ENCODE peak calls at places on chromosomes 13 and 19, in ten cellular contexts. One of them, this sample, is unnamed.

GRCh38 chr13:47480121-47480520 is 521.0 kb downstream of the SUCLA2 start:
- DNase-seq in stimulated activated CD8-positive, alpha-beta memory T cell treated with anti-CD3 and anti-CD28 coated beads, Interleukin-4, amount 100 ng/mL, for 4 hours: no peak
- DNase-seq in stimulated activated CD4-positive, alpha-beta T cell treated with anti-CD3 and anti-CD28 coated beads, Interleukin-4, amount 100 ng/mL, for 24 hours: no peak
- DNase-seq in omental fat pad: no peak
- DNase-seq in tibial artery: no peak
- DNase-seq in fibroblast of the aortic adventitia: peak
- DNase-seq in kidney: no peak
- DNase-seq in AG04450: peak
- DNase-seq in KBM-7: no peak
- DNase-seq in small intestine: no peak
- DNase-seq in this sample: no peak

GRCh38 chr19:47243776-47244547 is 12.4 kb upstream of the CCDC9 start:
- DNase-seq in stimulated activated CD8-positive, alpha-beta memory T cell treated with anti-CD3 and anti-CD28 coated beads, Interleukin-4, amount 100 ng/mL, for 4 hours: peak
- DNase-seq in stimulated activated CD4-positive, alpha-beta T cell treated with anti-CD3 and anti-CD28 coated beads, Interleukin-4, amount 100 ng/mL, for 24 hours: peak
- DNase-seq in omental fat pad: peak
- DNase-seq in tibial artery: peak
- DNase-seq in fibroblast of the aortic adventitia: peak
- DNase-seq in kidney: peak
- DNase-seq in AG04450: peak
- DNase-seq in KBM-7: peak
- DNase-seq in small intestine: peak
- DNase-seq in this sample: peak

GRCh38 chr19:709965-710714 is 1.4 kb downstream of the PALM start:
- DNase-seq in stimulated activated CD8-positive, alpha-beta memory T cell treated with anti-CD3 and anti-CD28 coated beads, Interleukin-4, amount 100 ng/mL, for 4 hours: no peak
- DNase-seq in stimulated activated CD4-positive, alpha-beta T cell treated with anti-CD3 and anti-CD28 coated beads, Interleukin-4, amount 100 ng/mL, for 24 hours: no peak
- DNase-seq in omental fat pad: no peak
- DNase-seq in tibial artery: peak
- DNase-seq in fibroblast of the aortic adventitia: peak
- DNase-seq in kidney: no peak
- DNase-seq in AG04450: no peak
- DNase-seq in KBM-7: no peak
- DNase-seq in small intestine: no peak
- DNase-seq in this sample: no peak

GRCh38 chr13:85608255-85608829 is 190.9 kb downstream of the SLITRK6 start:
- DNase-seq in stimulated activated CD8-positive, alpha-beta memory T cell treated with anti-CD3 and anti-CD28 coated beads, Interleukin-4, amount 100 ng/mL, for 4 hours: no peak
- DNase-seq in stimulated activated CD4-positive, alpha-beta T cell treated with anti-CD3 and anti-CD28 coated beads, Interleukin-4, amount 100 ng/mL, for 24 hours: no peak
- DNase-seq in omental fat pad: no peak
- DNase-seq in tibial artery: no peak
- DNase-seq in fibroblast of the aortic adventitia: no peak
- DNase-seq in kidney: no peak
- DNase-seq in AG04450: no peak
- DNase-seq in KBM-7: no peak
- DNase-seq in small intestine: no peak
- DNase-seq in this sample: no peak

GRCh38 chr13:67258482-67258881 is 28.3 kb upstream of the PCDH9 start:
- DNase-seq in stimulated activated CD8-positive, alpha-beta memory T cell treated with anti-CD3 and anti-CD28 coated beads, Interleukin-4, amount 100 ng/mL, for 4 hours: no peak
- DNase-seq in stimulated activated CD4-positive, alpha-beta T cell treated with anti-CD3 and anti-CD28 coated beads, Interleukin-4, amount 100 ng/mL, for 24 hours: no peak
- DNase-seq in omental fat pad: no peak
- DNase-seq in tibial artery: no peak
- DNase-seq in fibroblast of the aortic adventitia: peak
- DNase-seq in kidney: no peak
- DNase-seq in AG04450: no peak
- DNase-seq in KBM-7: peak
- DNase-seq in small intestine: no peak
- DNase-seq in this sample: no peak

GRCh38 chr19:48858984-48859710 is 9.3 kb downstream of the PLEKHA4 start:
- DNase-seq in stimulated activated CD8-positive, alpha-beta memory T cell treated with anti-CD3 and anti-CD28 coated beads, Interleukin-4, amount 100 ng/mL, for 4 hours: peak
- DNase-seq in stimulated activated CD4-positive, alpha-beta T cell treated with anti-CD3 and anti-CD28 coated beads, Interleukin-4, amount 100 ng/mL, for 24 hours: peak
- DNase-seq in omental fat pad: no peak
- DNase-seq in tibial artery: no peak
- DNase-seq in fibroblast of the aortic adventitia: no peak
- DNase-seq in kidney: peak
- DNase-seq in AG04450: no peak
- DNase-seq in KBM-7: peak
- DNase-seq in small intestine: no peak
- DNase-seq in this sample: no peak

GRCh38 chr13:49112782-49113525 is 107.2 kb upstream of the MLNR start:
- DNase-seq in stimulated activated CD8-positive, alpha-beta memory T cell treated with anti-CD3 and anti-CD28 coated beads, Interleukin-4, amount 100 ng/mL, for 4 hours: no peak
- DNase-seq in stimulated activated CD4-positive, alpha-beta T cell treated with anti-CD3 and anti-CD28 coated beads, Interleukin-4, amount 100 ng/mL, for 24 hours: no peak
- DNase-seq in omental fat pad: no peak
- DNase-seq in tibial artery: no peak
- DNase-seq in fibroblast of the aortic adventitia: peak
- DNase-seq in kidney: no peak
- DNase-seq in AG04450: no peak
- DNase-seq in KBM-7: no peak
- DNase-seq in small intestine: no peak
- DNase-seq in this sample: no peak

GRCh38 chr19:46218160-46218559 is 11.4 kb upstream of the IGFL1 start:
- DNase-seq in stimulated activated CD8-positive, alpha-beta memory T cell treated with anti-CD3 and anti-CD28 coated beads, Interleukin-4, amount 100 ng/mL, for 4 hours: no peak
- DNase-seq in stimulated activated CD4-positive, alpha-beta T cell treated with anti-CD3 and anti-CD28 coated beads, Interleukin-4, amount 100 ng/mL, for 24 hours: peak
- DNase-seq in omental fat pad: no peak
- DNase-seq in tibial artery: no peak
- DNase-seq in fibroblast of the aortic adventitia: peak
- DNase-seq in kidney: peak
- DNase-seq in AG04450: no peak
- DNase-seq in KBM-7: peak
- DNase-seq in small intestine: no peak
- DNase-seq in this sample: peak

GRCh38 chr13:52195052-52195837 is 35.8 kb upstream of the NEK3 start:
- DNase-seq in stimulated activated CD8-positive, alpha-beta memory T cell treated with anti-CD3 and anti-CD28 coated beads, Interleukin-4, amount 100 ng/mL, for 4 hours: no peak
- DNase-seq in stimulated activated CD4-positive, alpha-beta T cell treated with anti-CD3 and anti-CD28 coated beads, Interleukin-4, amount 100 ng/mL, for 24 hours: peak
- DNase-seq in omental fat pad: peak
- DNase-seq in tibial artery: peak
- DNase-seq in fibroblast of the aortic adventitia: peak
- DNase-seq in kidney: peak
- DNase-seq in AG04450: peak
- DNase-seq in KBM-7: no peak
- DNase-seq in small intestine: peak
- DNase-seq in this sample: peak

GRCh38 chr13:107271226-107271625 is 703.3 kb upstream of the ARGLU1 start:
- DNase-seq in stimulated activated CD8-positive, alpha-beta memory T cell treated with anti-CD3 and anti-CD28 coated beads, Interleukin-4, amount 100 ng/mL, for 4 hours: no peak
- DNase-seq in stimulated activated CD4-positive, alpha-beta T cell treated with anti-CD3 and anti-CD28 coated beads, Interleukin-4, amount 100 ng/mL, for 24 hours: no peak
- DNase-seq in omental fat pad: no peak
- DNase-seq in tibial artery: no peak
- DNase-seq in fibroblast of the aortic adventitia: peak
- DNase-seq in kidney: no peak
- DNase-seq in AG04450: no peak
- DNase-seq in KBM-7: peak
- DNase-seq in small intestine: no peak
- DNase-seq in this sample: no peak

GRCh38 chr13:24323739-24324075 is 14.3 kb downstream of the C1QTNF9 start:
- DNase-seq in stimulated activated CD8-positive, alpha-beta memory T cell treated with anti-CD3 and anti-CD28 coated beads, Interleukin-4, amount 100 ng/mL, for 4 hours: no peak
- DNase-seq in stimulated activated CD4-positive, alpha-beta T cell treated with anti-CD3 and anti-CD28 coated beads, Interleukin-4, amount 100 ng/mL, for 24 hours: no peak
- DNase-seq in omental fat pad: no peak
- DNase-seq in tibial artery: no peak
- DNase-seq in fibroblast of the aortic adventitia: no peak
- DNase-seq in kidney: no peak
- DNase-seq in AG04450: no peak
- DNase-seq in KBM-7: no peak
- DNase-seq in small intestine: peak
- DNase-seq in this sample: no peak

GRCh38 chr13:33228645-33229445 is 56.7 kb downstream of the STARD13 start:
- DNase-seq in stimulated activated CD8-positive, alpha-beta memory T cell treated with anti-CD3 and anti-CD28 coated beads, Interleukin-4, amount 100 ng/mL, for 4 hours: no peak
- DNase-seq in stimulated activated CD4-positive, alpha-beta T cell treated with anti-CD3 and anti-CD28 coated beads, Interleukin-4, amount 100 ng/mL, for 24 hours: peak
- DNase-seq in omental fat pad: no peak
- DNase-seq in tibial artery: no peak
- DNase-seq in fibroblast of the aortic adventitia: peak
- DNase-seq in kidney: no peak
- DNase-seq in AG04450: no peak
- DNase-seq in KBM-7: peak
- DNase-seq in small intestine: peak
- DNase-seq in this sample: peak

GRCh38 chr13:40440990-40441820 is 225.2 kb downstream of the FOXO1 start:
- DNase-seq in stimulated activated CD8-positive, alpha-beta memory T cell treated with anti-CD3 and anti-CD28 coated beads, Interleukin-4, amount 100 ng/mL, for 4 hours: no peak
- DNase-seq in stimulated activated CD4-positive, alpha-beta T cell treated with anti-CD3 and anti-CD28 coated beads, Interleukin-4, amount 100 ng/mL, for 24 hours: no peak
- DNase-seq in omental fat pad: no peak
- DNase-seq in tibial artery: peak
- DNase-seq in fibroblast of the aortic adventitia: peak
- DNase-seq in kidney: peak
- DNase-seq in AG04450: no peak
- DNase-seq in KBM-7: no peak
- DNase-seq in small intestine: peak
- DNase-seq in this sample: peak

GRCh38 chr13:43614063-43614462 is 172.7 kb downstream of the ENOX1 start:
- DNase-seq in stimulated activated CD8-positive, alpha-beta memory T cell treated with anti-CD3 and anti-CD28 coated beads, Interleukin-4, amount 100 ng/mL, for 4 hours: no peak
- DNase-seq in stimulated activated CD4-positive, alpha-beta T cell treated with anti-CD3 and anti-CD28 coated beads, Interleukin-4, amount 100 ng/mL, for 24 hours: no peak
- DNase-seq in omental fat pad: no peak
- DNase-seq in tibial artery: no peak
- DNase-seq in fibroblast of the aortic adventitia: no peak
- DNase-seq in kidney: no peak
- DNase-seq in AG04450: no peak
- DNase-seq in KBM-7: no peak
- DNase-seq in small intestine: no peak
- DNase-seq in this sample: no peak

GRCh38 chr19:2607712-2608601 is 94.5 kb downstream of the GNG7 start:
- DNase-seq in stimulated activated CD8-positive, alpha-beta memory T cell treated with anti-CD3 and anti-CD28 coated beads, Interleukin-4, amount 100 ng/mL, for 4 hours: peak
- DNase-seq in stimulated activated CD4-positive, alpha-beta T cell treated with anti-CD3 and anti-CD28 coated beads, Interleukin-4, amount 100 ng/mL, for 24 hours: peak
- DNase-seq in omental fat pad: no peak
- DNase-seq in tibial artery: peak
- DNase-seq in fibroblast of the aortic adventitia: no peak
- DNase-seq in kidney: peak
- DNase-seq in AG04450: no peak
- DNase-seq in KBM-7: no peak
- DNase-seq in small intestine: no peak
- DNase-seq in this sample: no peak

GRCh38 chr13:27613623-27614022 is 6.7 kb downstream of the LNX2 start:
- DNase-seq in stimulated activated CD8-positive, alpha-beta memory T cell treated with anti-CD3 and anti-CD28 coated beads, Interleukin-4, amount 100 ng/mL, for 4 hours: no peak
- DNase-seq in stimulated activated CD4-positive, alpha-beta T cell treated with anti-CD3 and anti-CD28 coated beads, Interleukin-4, amount 100 ng/mL, for 24 hours: no peak
- DNase-seq in omental fat pad: no peak
- DNase-seq in tibial artery: no peak
- DNase-seq in fibroblast of the aortic adventitia: no peak
- DNase-seq in kidney: no peak
- DNase-seq in AG04450: no peak
- DNase-seq in KBM-7: no peak
- DNase-seq in small intestine: peak
- DNase-seq in this sample: no peak

GRCh38 chr19:31670931-31671330 is 321.7 kb upstream of the TSHZ3 start:
- DNase-seq in stimulated activated CD8-positive, alpha-beta memory T cell treated with anti-CD3 and anti-CD28 coated beads, Interleukin-4, amount 100 ng/mL, for 4 hours: no peak
- DNase-seq in stimulated activated CD4-positive, alpha-beta T cell treated with anti-CD3 and anti-CD28 coated beads, Interleukin-4, amount 100 ng/mL, for 24 hours: no peak
- DNase-seq in omental fat pad: no peak
- DNase-seq in tibial artery: no peak
- DNase-seq in fibroblast of the aortic adventitia: no peak
- DNase-seq in kidney: no peak
- DNase-seq in AG04450: no peak
- DNase-seq in KBM-7: no peak
- DNase-seq in small intestine: no peak
- DNase-seq in this sample: no peak

GRCh38 chr13:86446311-86446710 is 647.1 kb upstream of the SLITRK6 start:
- DNase-seq in stimulated activated CD8-positive, alpha-beta memory T cell treated with anti-CD3 and anti-CD28 coated beads, Interleukin-4, amount 100 ng/mL, for 4 hours: no peak
- DNase-seq in stimulated activated CD4-positive, alpha-beta T cell treated with anti-CD3 and anti-CD28 coated beads, Interleukin-4, amount 100 ng/mL, for 24 hours: no peak
- DNase-seq in omental fat pad: no peak
- DNase-seq in tibial artery: peak
- DNase-seq in fibroblast of the aortic adventitia: peak
- DNase-seq in kidney: no peak
- DNase-seq in AG04450: no peak
- DNase-seq in KBM-7: no peak
- DNase-seq in small intestine: no peak
- DNase-seq in this sample: no peak